ENCODE peak calls at places on chromosomes 1 and 21, in eight cellular contexts. M is heart right ventricle; H is CD8-positive, alpha-beta T cell; B is RWPE1; R is thyroid gland; D is aorta; E is tibial nerve; S is testis. O is an unnamed sample.

GRCh38 chr1:27099904-27100796 is 54.8 kb downstream of the SLC9A1 start:
- DNase-seq in M (peak; percentile 66), H (no peak), B (peak; percentile 47), R (no peak), D (peak; percentile 80), E (no peak), S (peak; percentile 77), O (no peak)

GRCh38 chr1:115977481-115978258 is 1.4 kb downstream of the SLC22A15 start:
- DNase-seq in M (no peak), H (no peak), B (peak; percentile 74), R (no peak), D (peak; percentile 54), E (peak; percentile 33), S (no peak), O (no peak)

GRCh38 chr1:119593836-119594235 is 54.2 kb downstream of the ZNF697 start:
- DNase-seq in M (no peak), H (no peak), B (no peak), R (no peak), D (no peak), E (no peak), S (no peak), O (no peak)

GRCh38 chr1:218460367-218460766 is 115.2 kb downstream of the TGFB2 start:
- DNase-seq in M (no peak), H (no peak), B (no peak), R (peak; percentile 40), D (peak; percentile 62), E (no peak), S (peak; percentile 38), O (no peak)

GRCh38 chr1:99361406-99361805 is 97.1 kb downstream of the PLPPR4 start:
- DNase-seq in M (no peak), H (no peak), B (no peak), R (no peak), D (no peak), E (no peak), S (no peak), O (no peak)

GRCh38 chr1:241012708-241013340 is 344.2 kb downstream of the RGS7 start:
- DNase-seq in M (no peak), H (no peak), B (no peak), R (no peak), D (no peak), E (no peak), S (no peak), O (no peak)

GRCh38 chr1:164771001-164771550 is 212.1 kb downstream of the PBX1 start:
- DNase-seq in M (no peak), H (no peak), B (no peak), R (no peak), D (no peak), E (no peak), S (no peak), O (no peak)

GRCh38 chr1:5915587-5916571 is 76.3 kb downstream of the NPHP4 start:
- DNase-seq in M (no peak), H (peak; percentile 16), B (peak; percentile 50), R (peak; percentile 43), D (no peak), E (peak; percentile 38), S (peak; percentile 55), O (peak; percentile 10)

GRCh38 chr21:39153373-39153772 is 29.9 kb downstream of the PSMG1 start:
- DNase-seq in M (no peak), H (no peak), B (peak; percentile 25), R (no peak), D (no peak), E (no peak), S (no peak), O (no peak)

GRCh38 chr1:110085666-110086065 is 15.2 kb upstream of the ALX3 start:
- DNase-seq in M (no peak), H (no peak), B (no peak), R (no peak), D (no peak), E (no peak), S (no peak), O (no peak)

GRCh38 chr1:193727850-193728249 is 541.4 kb upstream of the B3GALT2 start:
- DNase-seq in M (no peak), H (no peak), B (no peak), R (no peak), D (no peak), E (no peak), S (no peak), O (no peak)

GRCh38 chr1:225828706-225829344 is 18.9 kb downstream of the EPHX1 start:
- DNase-seq in M (no peak), H (no peak), B (no peak), R (no peak), D (peak; percentile 30), E (no peak), S (no peak), O (no peak)

GRCh38 chr21:29164330-29164942 is 34.0 kb downstream of the MAP3K7CL start:
- DNase-seq in M (no peak), H (no peak), B (peak; percentile 55), R (no peak), D (no peak), E (no peak), S (no peak), O (no peak)

GRCh38 chr1:211925016-211925415 is 94.5 kb upstream of the LPGAT1 start:
- DNase-seq in M (no peak), H (no peak), B (peak; percentile 40), R (no peak), D (no peak), E (no peak), S (no peak), O (no peak)

DNA sequence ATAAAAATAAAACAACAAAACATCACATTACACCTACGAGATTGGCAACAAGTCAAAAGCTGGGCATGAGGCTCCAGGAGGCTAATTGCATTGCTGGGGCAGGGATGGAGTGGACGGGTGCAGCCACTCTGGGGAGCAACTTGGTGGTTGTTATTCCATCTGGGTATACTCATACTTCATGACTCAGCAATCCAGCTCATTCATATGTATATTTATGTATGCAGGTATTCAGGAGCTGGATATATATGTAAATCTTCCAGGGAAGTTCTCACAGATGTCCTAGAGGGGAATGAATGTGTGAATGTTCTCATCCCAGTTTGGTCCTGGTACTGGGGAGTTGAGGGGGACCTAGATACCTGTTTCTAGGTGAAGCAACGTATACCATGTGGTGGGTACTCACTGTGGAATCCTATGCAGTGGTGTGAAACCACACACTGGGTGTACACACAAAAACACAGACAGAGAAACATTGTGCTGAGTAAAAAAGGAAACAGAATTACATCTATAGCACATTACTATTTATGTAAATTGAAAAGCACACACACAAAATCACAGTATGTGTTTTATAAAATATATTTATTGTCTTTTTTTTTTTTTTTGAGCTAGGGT is 79.7 kb upstream of the RAB4A start:
- DNase-seq in M (no peak), H (no peak), B (peak; percentile 31), R (no peak), D (no peak), E (no peak), S (no peak), O (no peak)
- H3K27ac ChIP-seq in M (no peak overlapping the region), H (no peak overlapping the region), B (no peak overlapping the region), R (no peak overlapping the region), D (no peak overlapping the region), E (no peak overlapping the region), S (no peak overlapping the region), O (no peak overlapping the region)

GRCh38 chr1:153679337-153680119 is 1.0 kb downstream of the NPR1 start:
- DNase-seq in M (peak; percentile 29), H (peak; percentile 16), B (no peak), R (no peak), D (peak; percentile 58), E (no peak), S (no peak), O (no peak)

GRCh38 chr1:153678519-153679336 is at the start of gene NPR1:
- DNase-seq in M (peak; percentile 72), H (peak; percentile 21), B (no peak), R (peak; percentile 43), D (peak; percentile 87), E (peak; percentile 62), S (peak; percentile 69), O (no peak)

GRCh38 chr1:153682730-153683129 is 4.2 kb downstream of the NPR1 start:
- DNase-seq in M (no peak), H (no peak), B (no peak), R (no peak), D (no peak), E (no peak), S (no peak), O (no peak)

GRCh38 chr1:153680120-153680403 is 1.6 kb downstream of the NPR1 start:
- DNase-seq in M (no peak), H (no peak), B (no peak), R (no peak), D (no peak), E (no peak), S (no peak), O (no peak)

DNA sequence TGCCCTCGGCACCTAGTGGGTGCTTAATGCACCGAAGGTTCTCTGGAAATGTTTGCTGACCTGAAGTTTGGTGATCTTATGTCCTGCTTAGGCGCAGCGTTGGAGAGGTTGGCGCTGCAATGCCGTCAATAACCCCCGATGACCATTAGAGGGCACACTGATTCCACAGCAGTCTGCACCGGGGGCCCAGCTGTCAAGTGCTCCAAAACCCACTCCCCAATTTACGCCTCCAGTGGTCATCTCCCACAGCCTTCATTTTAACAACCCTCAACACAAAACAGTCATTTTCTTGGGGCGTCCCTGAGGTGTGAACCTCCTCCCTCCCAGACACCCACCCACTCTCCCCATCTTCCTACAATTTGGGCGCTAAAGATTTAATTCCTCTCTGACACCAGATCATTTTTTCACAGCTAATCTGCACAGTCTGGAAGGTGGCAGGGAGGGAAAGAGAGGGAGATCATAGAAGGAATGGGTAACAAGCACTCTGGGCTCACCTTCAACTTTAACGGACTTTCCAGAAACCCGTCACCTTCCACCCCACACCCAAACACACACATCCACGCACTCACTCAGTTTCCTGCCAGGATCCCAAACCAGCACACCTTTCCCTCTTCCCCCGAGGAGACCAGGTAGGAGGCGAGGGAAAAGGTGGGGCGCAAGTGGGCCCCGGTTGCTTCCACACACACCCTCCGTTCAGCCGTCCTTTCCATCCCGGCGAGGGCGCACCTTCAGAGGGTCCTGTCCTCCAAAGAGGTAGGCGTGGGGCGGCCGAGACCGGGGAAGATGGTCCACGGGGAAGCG is 570 bp upstream of the NPR1 start:
- DNase-seq in M (peak; percentile 40), H (peak; percentile 49), B (peak; percentile 60), R (peak; percentile 46), D (peak; percentile 66), E (peak; percentile 64), S (peak; percentile 68), O (no peak)
- H3K27ac ChIP-seq in M (peak overlapping the region; percentile 64), H (no peak overlapping the region), B (peak overlapping the region; percentile 16), R (peak overlapping the region; percentile 47), D (no peak overlapping the region), E (no peak overlapping the region), S (no peak overlapping the region), O (no peak overlapping the region)

GRCh38 chr1:167722870-167723251 is 1.1 kb downstream of the MPZL1 start:
- DNase-seq in M (no peak), H (no peak), B (no peak), R (no peak), D (no peak), E (no peak), S (no peak), O (no peak)
- H3K27ac ChIP-seq in M (no peak overlapping the region), H (no peak overlapping the region), B (no peak overlapping the region), R (peak overlapping the region; percentile 94), D (no peak overlapping the region), E (no peak overlapping the region), S (peak overlapping the region; percentile 92), O (no peak overlapping the region)

GRCh38 chr1:42454409-42454808 is 1.4 kb downstream of the ZMYND12 start:
- DNase-seq in M (no peak), H (no peak), B (no peak), R (no peak), D (no peak), E (no peak), S (no peak), O (no peak)
- H3K27ac ChIP-seq in M (no peak overlapping the region), H (no peak overlapping the region), B (no peak overlapping the region), R (no peak overlapping the region), D (no peak overlapping the region), E (no peak overlapping the region), S (no peak overlapping the region), O (no peak overlapping the region)

GRCh38 chr1:18951818-18952391 is 4.6 kb downstream of the IFFO2 start:
- DNase-seq in M (no peak), H (peak; percentile 82), B (no peak), R (no peak), D (no peak), E (no peak), S (no peak), O (no peak)
- H3K27ac ChIP-seq in M (peak overlapping the region; percentile 87), H (peak overlapping the region; percentile 96), B (peak overlapping the region; percentile 95), R (peak overlapping the region; percentile 89), D (peak overlapping the region; percentile 45), E (no peak overlapping the region), S (no peak overlapping the region), O (peak overlapping the region; percentile 99)

O was measured in SK-N-MC.